ENCODE peak calls at places on chromosomes 16 and 17, in eight cellular contexts. One of them, this sample, is unnamed.

GRCh38 chr16:12097523-12098428 is 121.2 kb downstream of the SNX29 start:
- DNase-seq in endothelial cell of umbilical vein: no peak
- DNase-seq in PC-3: peak
- DNase-seq in stimulated activated naive B cell treated with anti-CD40 and anti-IgM and Interleukin-4, amounts not matched to agents 10 μg/mL and 1 μg/mL and 100 μg/mL, for 72 hours: no peak
- DNase-seq in PC-9: no peak
- DNase-seq in activated CD8-positive, alpha-beta T cell treated with anti-CD3 and anti-CD28 coated beads, Interleukin-2, amount 10 ng/mL, durations not matched to agents 7 days and 5 days: no peak
- DNase-seq in tibial nerve: peak
- DNase-seq in T-cell: no peak
- DNase-seq in this sample: peak

GRCh38 chr17:28900986-28901726 is 1.7 kb downstream of the DHRS13 start:
- DNase-seq in endothelial cell of umbilical vein: no peak
- DNase-seq in PC-9: no peak
- DNase-seq in T-cell: no peak
- DNase-seq in PC-3: no peak
- DNase-seq in stimulated activated naive B cell treated with anti-CD40 and anti-IgM and Interleukin-4, amounts not matched to agents 10 μg/mL and 1 μg/mL and 100 μg/mL, for 72 hours: no peak
- DNase-seq in tibial nerve: no peak
- DNase-seq in activated CD8-positive, alpha-beta T cell treated with anti-CD3 and anti-CD28 coated beads, Interleukin-2, amount 10 ng/mL, durations not matched to agents 7 days and 5 days: no peak
- DNase-seq in this sample: no peak

GRCh38 chr17:58802188-58802587 is 46.5 kb downstream of the PPM1E start:
- DNase-seq in endothelial cell of umbilical vein: no peak
- DNase-seq in activated CD8-positive, alpha-beta T cell treated with anti-CD3 and anti-CD28 coated beads, Interleukin-2, amount 10 ng/mL, durations not matched to agents 7 days and 5 days: no peak
- DNase-seq in PC-3: no peak
- DNase-seq in PC-9: no peak
- DNase-seq in T-cell: no peak
- DNase-seq in tibial nerve: no peak
- DNase-seq in stimulated activated naive B cell treated with anti-CD40 and anti-IgM and Interleukin-4, amounts not matched to agents 10 μg/mL and 1 μg/mL and 100 μg/mL, for 72 hours: no peak
- DNase-seq in this sample: no peak

GRCh38 chr17:61984826-61985225 is 57.0 kb upstream of the INTS2 start:
- DNase-seq in T-cell: no peak
- DNase-seq in endothelial cell of umbilical vein: peak
- DNase-seq in activated CD8-positive, alpha-beta T cell treated with anti-CD3 and anti-CD28 coated beads, Interleukin-2, amount 10 ng/mL, durations not matched to agents 7 days and 5 days: no peak
- DNase-seq in tibial nerve: no peak
- DNase-seq in PC-3: no peak
- DNase-seq in PC-9: no peak
- DNase-seq in stimulated activated naive B cell treated with anti-CD40 and anti-IgM and Interleukin-4, amounts not matched to agents 10 μg/mL and 1 μg/mL and 100 μg/mL, for 72 hours: no peak
- DNase-seq in this sample: no peak

GRCh38 chr17:17792551-17793377 is 44.0 kb downstream of the SREBF1 start:
- DNase-seq in activated CD8-positive, alpha-beta T cell treated with anti-CD3 and anti-CD28 coated beads, Interleukin-2, amount 10 ng/mL, durations not matched to agents 7 days and 5 days: peak
- DNase-seq in PC-3: peak
- DNase-seq in endothelial cell of umbilical vein: peak
- DNase-seq in stimulated activated naive B cell treated with anti-CD40 and anti-IgM and Interleukin-4, amounts not matched to agents 10 μg/mL and 1 μg/mL and 100 μg/mL, for 72 hours: no peak
- DNase-seq in PC-9: no peak
- DNase-seq in tibial nerve: no peak
- DNase-seq in T-cell: peak
- DNase-seq in this sample: peak

GRCh38 chr17:14427914-14428639 is 127.2 kb downstream of the HS3ST3B1 start:
- DNase-seq in activated CD8-positive, alpha-beta T cell treated with anti-CD3 and anti-CD28 coated beads, Interleukin-2, amount 10 ng/mL, durations not matched to agents 7 days and 5 days: peak
- DNase-seq in tibial nerve: no peak
- DNase-seq in PC-3: no peak
- DNase-seq in PC-9: no peak
- DNase-seq in T-cell: peak
- DNase-seq in stimulated activated naive B cell treated with anti-CD40 and anti-IgM and Interleukin-4, amounts not matched to agents 10 μg/mL and 1 μg/mL and 100 μg/mL, for 72 hours: peak
- DNase-seq in endothelial cell of umbilical vein: no peak
- DNase-seq in this sample: no peak

GRCh38 chr17:82078433-82078832 is 12.8 kb upstream of the DUS1L start:
- DNase-seq in T-cell: no peak
- DNase-seq in activated CD8-positive, alpha-beta T cell treated with anti-CD3 and anti-CD28 coated beads, Interleukin-2, amount 10 ng/mL, durations not matched to agents 7 days and 5 days: no peak
- DNase-seq in PC-9: no peak
- DNase-seq in PC-3: no peak
- DNase-seq in endothelial cell of umbilical vein: no peak
- DNase-seq in tibial nerve: no peak
- DNase-seq in stimulated activated naive B cell treated with anti-CD40 and anti-IgM and Interleukin-4, amounts not matched to agents 10 μg/mL and 1 μg/mL and 100 μg/mL, for 72 hours: no peak
- DNase-seq in this sample: no peak

GRCh38 chr17:5419959-5420653 is at the start of gene RPAIN:
- DNase-seq in T-cell: peak
- DNase-seq in PC-9: no peak
- DNase-seq in stimulated activated naive B cell treated with anti-CD40 and anti-IgM and Interleukin-4, amounts not matched to agents 10 μg/mL and 1 μg/mL and 100 μg/mL, for 72 hours: peak
- DNase-seq in tibial nerve: peak
- DNase-seq in PC-3: peak
- DNase-seq in endothelial cell of umbilical vein: no peak
- DNase-seq in activated CD8-positive, alpha-beta T cell treated with anti-CD3 and anti-CD28 coated beads, Interleukin-2, amount 10 ng/mL, durations not matched to agents 7 days and 5 days: peak
- DNase-seq in this sample: peak

GRCh38 chr17:79117905-79118487 is 43.4 kb downstream of the ENGASE start:
- DNase-seq in T-cell: no peak
- DNase-seq in tibial nerve: no peak
- DNase-seq in PC-3: no peak
- DNase-seq in stimulated activated naive B cell treated with anti-CD40 and anti-IgM and Interleukin-4, amounts not matched to agents 10 μg/mL and 1 μg/mL and 100 μg/mL, for 72 hours: no peak
- DNase-seq in PC-9: no peak
- DNase-seq in activated CD8-positive, alpha-beta T cell treated with anti-CD3 and anti-CD28 coated beads, Interleukin-2, amount 10 ng/mL, durations not matched to agents 7 days and 5 days: no peak
- DNase-seq in endothelial cell of umbilical vein: no peak
- DNase-seq in this sample: no peak

GRCh38 chr16:13907431-13907830 is 12.5 kb upstream of the ERCC4 start:
- DNase-seq in T-cell: no peak
- DNase-seq in stimulated activated naive B cell treated with anti-CD40 and anti-IgM and Interleukin-4, amounts not matched to agents 10 μg/mL and 1 μg/mL and 100 μg/mL, for 72 hours: no peak
- DNase-seq in endothelial cell of umbilical vein: no peak
- DNase-seq in activated CD8-positive, alpha-beta T cell treated with anti-CD3 and anti-CD28 coated beads, Interleukin-2, amount 10 ng/mL, durations not matched to agents 7 days and 5 days: no peak
- DNase-seq in PC-9: no peak
- DNase-seq in PC-3: no peak
- DNase-seq in tibial nerve: no peak
- DNase-seq in this sample: no peak

GRCh38 chr16:4345439-4346204 is 5.5 kb downstream of the PAM16 start:
- DNase-seq in activated CD8-positive, alpha-beta T cell treated with anti-CD3 and anti-CD28 coated beads, Interleukin-2, amount 10 ng/mL, durations not matched to agents 7 days and 5 days: no peak
- DNase-seq in endothelial cell of umbilical vein: no peak
- DNase-seq in T-cell: no peak
- DNase-seq in PC-9: no peak
- DNase-seq in stimulated activated naive B cell treated with anti-CD40 and anti-IgM and Interleukin-4, amounts not matched to agents 10 μg/mL and 1 μg/mL and 100 μg/mL, for 72 hours: no peak
- DNase-seq in PC-3: no peak
- DNase-seq in tibial nerve: no peak
- DNase-seq in this sample: no peak

GRCh38 chr17:27539794-27540193 is 83.5 kb downstream of the KSR1 start:
- DNase-seq in PC-9: no peak
- DNase-seq in activated CD8-positive, alpha-beta T cell treated with anti-CD3 and anti-CD28 coated beads, Interleukin-2, amount 10 ng/mL, durations not matched to agents 7 days and 5 days: no peak
- DNase-seq in endothelial cell of umbilical vein: no peak
- DNase-seq in tibial nerve: no peak
- DNase-seq in PC-3: no peak
- DNase-seq in stimulated activated naive B cell treated with anti-CD40 and anti-IgM and Interleukin-4, amounts not matched to agents 10 μg/mL and 1 μg/mL and 100 μg/mL, for 72 hours: no peak
- DNase-seq in T-cell: no peak
- DNase-seq in this sample: no peak

GRCh38 chr16:82755570-82756282 is 129.0 kb downstream of the CDH13 start:
- DNase-seq in tibial nerve: no peak
- DNase-seq in endothelial cell of umbilical vein: no peak
- DNase-seq in T-cell: no peak
- DNase-seq in PC-3: no peak
- DNase-seq in stimulated activated naive B cell treated with anti-CD40 and anti-IgM and Interleukin-4, amounts not matched to agents 10 μg/mL and 1 μg/mL and 100 μg/mL, for 72 hours: no peak
- DNase-seq in PC-9: no peak
- DNase-seq in activated CD8-positive, alpha-beta T cell treated with anti-CD3 and anti-CD28 coated beads, Interleukin-2, amount 10 ng/mL, durations not matched to agents 7 days and 5 days: no peak
- DNase-seq in this sample: no peak

GRCh38 chr16:72291121-72291520 is 119.2 kb upstream of the PMFBP1 start:
- DNase-seq in stimulated activated naive B cell treated with anti-CD40 and anti-IgM and Interleukin-4, amounts not matched to agents 10 μg/mL and 1 μg/mL and 100 μg/mL, for 72 hours: no peak
- DNase-seq in T-cell: no peak
- DNase-seq in endothelial cell of umbilical vein: no peak
- DNase-seq in activated CD8-positive, alpha-beta T cell treated with anti-CD3 and anti-CD28 coated beads, Interleukin-2, amount 10 ng/mL, durations not matched to agents 7 days and 5 days: no peak
- DNase-seq in PC-3: no peak
- DNase-seq in tibial nerve: no peak
- DNase-seq in PC-9: no peak
- DNase-seq in this sample: no peak

GRCh38 chr17:39527220-39527813 is 66.0 kb downstream of the CDK12 start:
- DNase-seq in T-cell: no peak
- DNase-seq in tibial nerve: peak
- DNase-seq in PC-3: peak
- DNase-seq in endothelial cell of umbilical vein: peak
- DNase-seq in activated CD8-positive, alpha-beta T cell treated with anti-CD3 and anti-CD28 coated beads, Interleukin-2, amount 10 ng/mL, durations not matched to agents 7 days and 5 days: no peak
- DNase-seq in stimulated activated naive B cell treated with anti-CD40 and anti-IgM and Interleukin-4, amounts not matched to agents 10 μg/mL and 1 μg/mL and 100 μg/mL, for 72 hours: no peak
- DNase-seq in PC-9: no peak
- DNase-seq in this sample: no peak

GRCh38 chr16:66503030-66503429 is 46.9 kb downstream of the TK2 start:
- DNase-seq in tibial nerve: peak
- DNase-seq in T-cell: no peak
- DNase-seq in activated CD8-positive, alpha-beta T cell treated with anti-CD3 and anti-CD28 coated beads, Interleukin-2, amount 10 ng/mL, durations not matched to agents 7 days and 5 days: peak
- DNase-seq in PC-9: no peak
- DNase-seq in endothelial cell of umbilical vein: no peak
- DNase-seq in PC-3: no peak
- DNase-seq in stimulated activated naive B cell treated with anti-CD40 and anti-IgM and Interleukin-4, amounts not matched to agents 10 μg/mL and 1 μg/mL and 100 μg/mL, for 72 hours: no peak
- DNase-seq in this sample: peak

GRCh38 chr17:19447085-19447583 is 36.1 kb downstream of the RNF112 start:
- DNase-seq in PC-9: peak
- DNase-seq in tibial nerve: peak
- DNase-seq in PC-3: peak
- DNase-seq in activated CD8-positive, alpha-beta T cell treated with anti-CD3 and anti-CD28 coated beads, Interleukin-2, amount 10 ng/mL, durations not matched to agents 7 days and 5 days: peak
- DNase-seq in T-cell: peak
- DNase-seq in endothelial cell of umbilical vein: peak
- DNase-seq in stimulated activated naive B cell treated with anti-CD40 and anti-IgM and Interleukin-4, amounts not matched to agents 10 μg/mL and 1 μg/mL and 100 μg/mL, for 72 hours: peak
- DNase-seq in this sample: peak

GRCh38 chr16:21186326-21186691 is 25.1 kb downstream of the ZP2 start:
- DNase-seq in PC-3: no peak
- DNase-seq in activated CD8-positive, alpha-beta T cell treated with anti-CD3 and anti-CD28 coated beads, Interleukin-2, amount 10 ng/mL, durations not matched to agents 7 days and 5 days: no peak
- DNase-seq in tibial nerve: no peak
- DNase-seq in T-cell: no peak
- DNase-seq in PC-9: no peak
- DNase-seq in stimulated activated naive B cell treated with anti-CD40 and anti-IgM and Interleukin-4, amounts not matched to agents 10 μg/mL and 1 μg/mL and 100 μg/mL, for 72 hours: no peak
- DNase-seq in endothelial cell of umbilical vein: no peak
- DNase-seq in this sample: no peak

GRCh38 chr16:53142823-53143568 is 88.2 kb downstream of the CHD9 start:
- DNase-seq in endothelial cell of umbilical vein: no peak
- DNase-seq in PC-3: no peak
- DNase-seq in T-cell: no peak
- DNase-seq in activated CD8-positive, alpha-beta T cell treated with anti-CD3 and anti-CD28 coated beads, Interleukin-2, amount 10 ng/mL, durations not matched to agents 7 days and 5 days: no peak
- DNase-seq in PC-9: no peak
- DNase-seq in stimulated activated naive B cell treated with anti-CD40 and anti-IgM and Interleukin-4, amounts not matched to agents 10 μg/mL and 1 μg/mL and 100 μg/mL, for 72 hours: no peak
- DNase-seq in tibial nerve: no peak
- DNase-seq in this sample: no peak

GRCh38 chr17:78082988-78083387 is 45.6 kb downstream of the TMC6 start:
- DNase-seq in activated CD8-positive, alpha-beta T cell treated with anti-CD3 and anti-CD28 coated beads, Interleukin-2, amount 10 ng/mL, durations not matched to agents 7 days and 5 days: no peak
- DNase-seq in stimulated activated naive B cell treated with anti-CD40 and anti-IgM and Interleukin-4, amounts not matched to agents 10 μg/mL and 1 μg/mL and 100 μg/mL, for 72 hours: no peak
- DNase-seq in PC-3: no peak
- DNase-seq in tibial nerve: no peak
- DNase-seq in PC-9: no peak
- DNase-seq in T-cell: no peak
- DNase-seq in endothelial cell of umbilical vein: no peak
- DNase-seq in this sample: no peak

GRCh38 chr16:50323335-50324011 is 45.3 kb downstream of the BRD7 start:
- DNase-seq in endothelial cell of umbilical vein: peak
- DNase-seq in activated CD8-positive, alpha-beta T cell treated with anti-CD3 and anti-CD28 coated beads, Interleukin-2, amount 10 ng/mL, durations not matched to agents 7 days and 5 days: no peak
- DNase-seq in T-cell: no peak
- DNase-seq in stimulated activated naive B cell treated with anti-CD40 and anti-IgM and Interleukin-4, amounts not matched to agents 10 μg/mL and 1 μg/mL and 100 μg/mL, for 72 hours: no peak
- DNase-seq in PC-9: peak
- DNase-seq in PC-3: peak
- DNase-seq in tibial nerve: peak
- DNase-seq in this sample: no peak

GRCh38 chr17:46072998-46073397 is 73.9 kb downstream of the STH start:
- DNase-seq in activated CD8-positive, alpha-beta T cell treated with anti-CD3 and anti-CD28 coated beads, Interleukin-2, amount 10 ng/mL, durations not matched to agents 7 days and 5 days: no peak
- DNase-seq in tibial nerve: no peak
- DNase-seq in T-cell: no peak
- DNase-seq in PC-9: peak
- DNase-seq in PC-3: peak
- DNase-seq in endothelial cell of umbilical vein: no peak
- DNase-seq in stimulated activated naive B cell treated with anti-CD40 and anti-IgM and Interleukin-4, amounts not matched to agents 10 μg/mL and 1 μg/mL and 100 μg/mL, for 72 hours: no peak
- DNase-seq in this sample: no peak

GRCh38 chr17:48619821-48620496 is 4.9 kb upstream of the HOXB8 start:
- DNase-seq in PC-9: no peak
- DNase-seq in tibial nerve: no peak
- DNase-seq in activated CD8-positive, alpha-beta T cell treated with anti-CD3 and anti-CD28 coated beads, Interleukin-2, amount 10 ng/mL, durations not matched to agents 7 days and 5 days: no peak
- DNase-seq in endothelial cell of umbilical vein: no peak
- DNase-seq in T-cell: no peak
- DNase-seq in PC-3: no peak
- DNase-seq in stimulated activated naive B cell treated with anti-CD40 and anti-IgM and Interleukin-4, amounts not matched to agents 10 μg/mL and 1 μg/mL and 100 μg/mL, for 72 hours: no peak
- DNase-seq in this sample: no peak

GRCh38 chr16:78183437-78183836 is 84.0 kb downstream of the WWOX start:
- DNase-seq in endothelial cell of umbilical vein: no peak
- DNase-seq in activated CD8-positive, alpha-beta T cell treated with anti-CD3 and anti-CD28 coated beads, Interleukin-2, amount 10 ng/mL, durations not matched to agents 7 days and 5 days: no peak
- DNase-seq in T-cell: no peak
- DNase-seq in tibial nerve: no peak
- DNase-seq in stimulated activated naive B cell treated with anti-CD40 and anti-IgM and Interleukin-4, amounts not matched to agents 10 μg/mL and 1 μg/mL and 100 μg/mL, for 72 hours: no peak
- DNase-seq in PC-9: no peak
- DNase-seq in PC-3: no peak
- DNase-seq in this sample: no peak

GRCh38 chr17:66941249-66941648 is 23.3 kb upstream of the CACNG4 start:
- DNase-seq in tibial nerve: no peak
- DNase-seq in PC-3: no peak
- DNase-seq in PC-9: no peak
- DNase-seq in endothelial cell of umbilical vein: no peak
- DNase-seq in activated CD8-positive, alpha-beta T cell treated with anti-CD3 and anti-CD28 coated beads, Interleukin-2, amount 10 ng/mL, durations not matched to agents 7 days and 5 days: no peak
- DNase-seq in stimulated activated naive B cell treated with anti-CD40 and anti-IgM and Interleukin-4, amounts not matched to agents 10 μg/mL and 1 μg/mL and 100 μg/mL, for 72 hours: no peak
- DNase-seq in T-cell: no peak
- DNase-seq in this sample: no peak

GRCh38 chr16:53899471-53899870 is 195.5 kb downstream of the FTO start:
- DNase-seq in PC-3: no peak
- DNase-seq in stimulated activated naive B cell treated with anti-CD40 and anti-IgM and Interleukin-4, amounts not matched to agents 10 μg/mL and 1 μg/mL and 100 μg/mL, for 72 hours: no peak
- DNase-seq in endothelial cell of umbilical vein: no peak
- DNase-seq in PC-9: no peak
- DNase-seq in T-cell: no peak
- DNase-seq in activated CD8-positive, alpha-beta T cell treated with anti-CD3 and anti-CD28 coated beads, Interleukin-2, amount 10 ng/mL, durations not matched to agents 7 days and 5 days: no peak
- DNase-seq in tibial nerve: no peak
- DNase-seq in this sample: no peak

GRCh38 chr17:15261818-15262290 is 3.3 kb downstream of the PMP22 start:
- DNase-seq in activated CD8-positive, alpha-beta T cell treated with anti-CD3 and anti-CD28 coated beads, Interleukin-2, amount 10 ng/mL, durations not matched to agents 7 days and 5 days: no peak
- DNase-seq in PC-3: peak
- DNase-seq in endothelial cell of umbilical vein: peak
- DNase-seq in tibial nerve: no peak
- DNase-seq in T-cell: no peak
- DNase-seq in stimulated activated naive B cell treated with anti-CD40 and anti-IgM and Interleukin-4, amounts not matched to agents 10 μg/mL and 1 μg/mL and 100 μg/mL, for 72 hours: no peak
- DNase-seq in PC-9: no peak
- DNase-seq in this sample: peak

GRCh38 chr17:78538033-78538776 is 39.0 kb downstream of the DNAH17 start:
- DNase-seq in stimulated activated naive B cell treated with anti-CD40 and anti-IgM and Interleukin-4, amounts not matched to agents 10 μg/mL and 1 μg/mL and 100 μg/mL, for 72 hours: no peak
- DNase-seq in activated CD8-positive, alpha-beta T cell treated with anti-CD3 and anti-CD28 coated beads, Interleukin-2, amount 10 ng/mL, durations not matched to agents 7 days and 5 days: no peak
- DNase-seq in PC-9: no peak
- DNase-seq in PC-3: peak
- DNase-seq in tibial nerve: no peak
- DNase-seq in T-cell: no peak
- DNase-seq in endothelial cell of umbilical vein: no peak
- DNase-seq in this sample: no peak

GRCh38 chr17:40493697-40494096 is 7.7 kb downstream of the TNS4 start:
- DNase-seq in T-cell: no peak
- DNase-seq in PC-9: no peak
- DNase-seq in stimulated activated naive B cell treated with anti-CD40 and anti-IgM and Interleukin-4, amounts not matched to agents 10 μg/mL and 1 μg/mL and 100 μg/mL, for 72 hours: no peak
- DNase-seq in endothelial cell of umbilical vein: no peak
- DNase-seq in PC-3: no peak
- DNase-seq in tibial nerve: no peak
- DNase-seq in activated CD8-positive, alpha-beta T cell treated with anti-CD3 and anti-CD28 coated beads, Interleukin-2, amount 10 ng/mL, durations not matched to agents 7 days and 5 days: no peak
- DNase-seq in this sample: no peak

GRCh38 chr16:87851141-87851587 is 18.1 kb downstream of the SLC7A5 start:
- DNase-seq in PC-3: no peak
- DNase-seq in tibial nerve: no peak
- DNase-seq in PC-9: no peak
- DNase-seq in endothelial cell of umbilical vein: no peak
- DNase-seq in T-cell: no peak
- DNase-seq in stimulated activated naive B cell treated with anti-CD40 and anti-IgM and Interleukin-4, amounts not matched to agents 10 μg/mL and 1 μg/mL and 100 μg/mL, for 72 hours: no peak
- DNase-seq in activated CD8-positive, alpha-beta T cell treated with anti-CD3 and anti-CD28 coated beads, Interleukin-2, amount 10 ng/mL, durations not matched to agents 7 days and 5 days: no peak
- DNase-seq in this sample: no peak

GRCh38 chr17:31320231-31320630 is 1.2 kb downstream of the EVI2A start:
- DNase-seq in activated CD8-positive, alpha-beta T cell treated with anti-CD3 and anti-CD28 coated beads, Interleukin-2, amount 10 ng/mL, durations not matched to agents 7 days and 5 days: no peak
- DNase-seq in T-cell: no peak
- DNase-seq in endothelial cell of umbilical vein: no peak
- DNase-seq in PC-9: no peak
- DNase-seq in stimulated activated naive B cell treated with anti-CD40 and anti-IgM and Interleukin-4, amounts not matched to agents 10 μg/mL and 1 μg/mL and 100 μg/mL, for 72 hours: no peak
- DNase-seq in tibial nerve: no peak
- DNase-seq in PC-3: no peak
- DNase-seq in this sample: no peak

GRCh38 chr16:85303354-85303883 is 191.1 kb upstream of the CIBAR2 start:
- DNase-seq in T-cell: peak
- DNase-seq in stimulated activated naive B cell treated with anti-CD40 and anti-IgM and Interleukin-4, amounts not matched to agents 10 μg/mL and 1 μg/mL and 100 μg/mL, for 72 hours: peak
- DNase-seq in endothelial cell of umbilical vein: peak
- DNase-seq in PC-3: no peak
- DNase-seq in tibial nerve: no peak
- DNase-seq in activated CD8-positive, alpha-beta T cell treated with anti-CD3 and anti-CD28 coated beads, Interleukin-2, amount 10 ng/mL, durations not matched to agents 7 days and 5 days: peak
- DNase-seq in PC-9: no peak
- DNase-seq in this sample: peak

GRCh38 chr17:76734080-76734840 is 2.9 kb downstream of the SRSF2 start:
- DNase-seq in tibial nerve: no peak
- DNase-seq in stimulated activated naive B cell treated with anti-CD40 and anti-IgM and Interleukin-4, amounts not matched to agents 10 μg/mL and 1 μg/mL and 100 μg/mL, for 72 hours: no peak
- DNase-seq in endothelial cell of umbilical vein: peak
- DNase-seq in T-cell: no peak
- DNase-seq in PC-3: no peak
- DNase-seq in PC-9: no peak
- DNase-seq in activated CD8-positive, alpha-beta T cell treated with anti-CD3 and anti-CD28 coated beads, Interleukin-2, amount 10 ng/mL, durations not matched to agents 7 days and 5 days: no peak
- DNase-seq in this sample: no peak

GRCh38 chr17:79337053-79337452 is 262.4 kb downstream of the ENGASE start:
- DNase-seq in endothelial cell of umbilical vein: no peak
- DNase-seq in stimulated activated naive B cell treated with anti-CD40 and anti-IgM and Interleukin-4, amounts not matched to agents 10 μg/mL and 1 μg/mL and 100 μg/mL, for 72 hours: no peak
- DNase-seq in activated CD8-positive, alpha-beta T cell treated with anti-CD3 and anti-CD28 coated beads, Interleukin-2, amount 10 ng/mL, durations not matched to agents 7 days and 5 days: no peak
- DNase-seq in T-cell: no peak
- DNase-seq in PC-3: no peak
- DNase-seq in PC-9: no peak
- DNase-seq in tibial nerve: no peak
- DNase-seq in this sample: no peak

This sample was measured in testis.